ENCODE peak calls at places on chromosomes 13 and 19, in nine cellular contexts. W, V, I, Z, P, D, N, J and Q are unnamed samples.

GRCh38 chr13:114110091-114110829 is 22.2 kb downstream of the RASA3 start:
- DNase-seq in J (no peak), N (no peak), I (no peak), P (peak), W (no peak), D (peak), Z (peak), V (peak), Q (no peak)

GRCh38 chr19:46189971-46190335 is 39.6 kb upstream of the IGFL1 start:
- DNase-seq in D (no peak), N (no peak), Z (no peak), P (no peak), W (no peak), V (no peak), I (no peak), J (no peak), Q (no peak)

GRCh38 chr19:34649886-34650543 is 26.9 kb downstream of the SCGB2B2 start:
- DNase-seq in P (no peak), W (no peak), I (no peak), N (no peak), J (no peak), Z (no peak), D (no peak), V (no peak), Q (no peak)

GRCh38 chr13:82634946-82635345 is 1247.3 kb downstream of the SLITRK1 start:
- DNase-seq in N (no peak), Z (no peak), D (no peak), V (no peak), W (no peak), P (no peak), J (no peak), I (no peak), Q (no peak)

GRCh38 chr13:42804244-42804868 is 23.0 kb downstream of the FAM216B start:
- DNase-seq in V (no peak), D (peak), J (no peak), P (no peak), I (no peak), W (no peak), Z (no peak), N (no peak), Q (no peak)

GRCh38 chr13:26423634-26424033 is 133.8 kb upstream of the WASF3 start:
- DNase-seq in P (no peak), J (no peak), I (no peak), V (no peak), N (no peak), Z (no peak), D (no peak), W (no peak), Q (no peak)

GRCh38 chr19:29686285-29686805 is 21.1 kb downstream of the PLEKHF1 start:
- DNase-seq in D (no peak), I (no peak), V (no peak), W (no peak), N (no peak), Z (no peak), P (no peak), J (no peak), Q (no peak)

GRCh38 chr19:2556221-2557092 is 80.5 kb downstream of the GADD45B start:
- DNase-seq in W (no peak), Z (no peak), D (no peak), V (no peak), P (no peak), N (no peak), J (no peak), I (no peak), Q (no peak)

GRCh38 chr19:16040642-16041041 is 35.7 kb upstream of the TPM4 start:
- DNase-seq in I (no peak), V (no peak), W (no peak), P (no peak), D (no peak), N (no peak), Z (no peak), J (no peak), Q (no peak)

GRCh38 chr19:18764591-18765051 is 26.5 kb downstream of the COMP start:
- DNase-seq in D (no peak), I (no peak), J (no peak), N (no peak), W (no peak), V (no peak), P (no peak), Z (no peak), Q (no peak)

GRCh38 chr13:22210134-22210930 is 539.5 kb downstream of the FGF9 start:
- DNase-seq in N (no peak), D (no peak), J (no peak), P (no peak), V (no peak), Z (no peak), W (no peak), I (no peak), Q (no peak)

GRCh38 chr13:100212904-100213538 is 124.1 kb downstream of the PCCA start:
- DNase-seq in I (no peak), P (no peak), Z (no peak), W (no peak), D (no peak), V (no peak), N (no peak), J (no peak), Q (no peak)

GRCh38 chr19:4557971-4558941 is 1.2 kb downstream of the SEMA6B start:
- DNase-seq in I (no peak), V (peak), N (peak), Z (peak), P (no peak), J (peak), W (peak), D (no peak), Q (no peak)

GRCh38 chr13:21047591-21048282 is 13.6 kb downstream of the LATS2 start:
- DNase-seq in W (no peak), D (no peak), J (no peak), Z (no peak), P (no peak), N (no peak), I (peak), V (no peak), Q (peak)

GRCh38 chr13:24699541-24699940 is 19.3 kb downstream of the ATP12A start:
- DNase-seq in I (no peak), W (no peak), J (no peak), Z (no peak), V (no peak), D (no peak), N (no peak), P (no peak), Q (no peak)

GRCh38 chr19:47428177-47428894 is 9.0 kb upstream of the MEIS3 start:
- DNase-seq in I (peak), D (peak), J (peak), N (peak), W (peak), Z (peak), V (peak), P (peak), Q (peak)

GRCh38 chr19:41792513-41793413 is 3.6 kb upstream of the CEACAM3 start:
- DNase-seq in W (peak), V (peak), Z (peak), P (peak), N (peak), I (peak), D (peak), J (peak), Q (no peak)

GRCh38 chr19:10864538-10864899 is 6.8 kb upstream of the CARM1 start:
- DNase-seq in J (peak), W (peak), D (peak), P (no peak), V (peak), N (peak), Z (peak), I (peak), Q (peak)

GRCh38 chr13:29125145-29125933 is 305.2 kb downstream of the MTUS2 start:
- DNase-seq in V (no peak), I (no peak), P (peak), N (no peak), J (no peak), D (peak), W (no peak), Z (no peak), Q (no peak)

GRCh38 chr13:27161980-27162379 is 9.6 kb downstream of the USP12 start:
- DNase-seq in V (no peak), Z (no peak), D (no peak), N (no peak), I (no peak), P (no peak), J (no peak), W (no peak), Q (no peak)

GRCh38 chr13:113258655-113259054 is 38.4 kb upstream of the LAMP1 start:
- DNase-seq in J (peak), W (no peak), V (no peak), D (no peak), I (no peak), P (no peak), N (no peak), Z (no peak), Q (no peak)

GRCh38 chr19:913080-913748 is at the start of gene R3HDM4:
- DNase-seq in V (peak), Z (peak), N (peak), W (peak), P (peak), D (peak), I (peak), J (peak), Q (peak)

GRCh38 chr13:39279077-39279476 is 240.8 kb downstream of the NHLRC3 start:
- DNase-seq in W (no peak), I (no peak), V (no peak), D (no peak), N (no peak), J (no peak), Z (no peak), P (no peak), Q (no peak)

GRCh38 chr13:39269004-39269403 is 230.7 kb downstream of the NHLRC3 start:
- DNase-seq in J (no peak), P (no peak), D (no peak), I (no peak), V (no peak), Z (no peak), W (no peak), N (no peak), Q (no peak)

GRCh38 chr13:39269411-39269810 is 231.2 kb downstream of the NHLRC3 start:
- DNase-seq in I (no peak), N (no peak), P (no peak), V (no peak), D (no peak), J (no peak), Z (no peak), W (no peak), Q (no peak)

GRCh38 chr13:39274926-39275325 is 236.7 kb downstream of the NHLRC3 start:
- DNase-seq in W (no peak), I (no peak), J (no peak), Z (no peak), N (no peak), V (no peak), P (no peak), D (no peak), Q (no peak)

GRCh38 chr13:39273953-39274352 is 235.7 kb downstream of the NHLRC3 start:
- DNase-seq in D (peak), V (peak), N (no peak), P (no peak), W (no peak), Z (peak), J (peak), I (peak), Q (no peak)
- TF ChIP-seq CTCF in D (peak), V (no peak), N (no peak), P (peak), W (no peak), Z (peak), J (no peak), I (no peak), Q (peak)

GRCh38 chr13:61286148-61286745 is 129.4 kb downstream of the PCDH20 start:
- DNase-seq in D (peak), I (no peak), V (no peak), J (peak), N (no peak), Z (peak), P (no peak), W (no peak), Q (no peak)
- TF ChIP-seq CTCF in D (peak), I (no peak), V (no peak), J (no peak), N (peak), Z (peak), P (peak), W (no peak), Q (peak)

DNA sequence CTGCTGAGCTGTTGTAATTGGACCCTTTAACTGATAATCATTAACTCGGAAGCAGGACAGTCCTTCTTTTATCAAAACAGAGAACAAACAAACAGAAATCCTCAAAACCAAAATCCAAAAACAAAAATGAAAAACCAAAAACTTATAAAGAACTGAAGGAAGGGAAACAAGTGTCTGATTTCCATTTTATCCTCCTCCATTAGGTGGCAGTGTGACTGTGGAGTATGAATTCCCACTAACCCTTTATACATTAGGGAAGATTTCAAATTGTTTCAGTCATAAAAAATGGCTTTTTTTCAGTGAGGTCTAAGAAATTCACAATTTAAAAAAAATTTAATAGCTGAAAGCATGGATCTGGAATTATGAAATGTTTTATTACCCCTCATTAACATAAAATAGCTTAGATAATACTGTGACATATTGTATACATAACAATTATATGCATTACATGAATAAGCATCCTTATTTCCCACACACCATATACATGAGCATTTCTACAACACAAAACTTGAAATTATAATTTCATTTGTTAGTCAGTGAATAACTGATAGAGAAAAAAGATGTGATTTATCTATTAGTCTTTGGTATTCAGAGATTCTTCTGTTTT is 1074.3 kb upstream of the PCDH9 start:
- DNase-seq in P (no peak), N (no peak), D (peak), I (no peak), W (no peak), V (no peak), Z (peak), J (peak), Q (no peak)
- TF ChIP-seq CTCF in P (peak), N (peak), D (peak), I (peak), W (peak), V (no peak), Z (peak), J (no peak), Q (peak)

GRCh38 chr13:41458187-41458938 is 1.0 kb downstream of the RGCC start:
- DNase-seq in N (peak), W (no peak), D (peak), Z (peak), V (peak), I (peak), J (peak), P (peak), Q (no peak)

GRCh38 chr13:41458939-41459753 is 1.8 kb downstream of the RGCC start:
- DNase-seq in N (peak), I (peak), D (peak), Z (peak), W (no peak), P (no peak), J (peak), V (peak), Q (no peak)

GRCh38 chr13:41457589-41458186 is 338 bp downstream of the RGCC start:
- DNase-seq in P (peak), D (peak), J (peak), V (no peak), N (peak), Z (peak), W (no peak), I (peak), Q (no peak)

GRCh38 chr13:41455725-41456419 is 1.5 kb upstream of the RGCC start:
- DNase-seq in W (no peak), Z (no peak), P (no peak), N (no peak), V (no peak), J (no peak), D (no peak), I (no peak), Q (no peak)

GRCh38 chr13:41456768-41457588 is at the start of gene RGCC:
- DNase-seq in I (peak), D (peak), N (peak), V (peak), P (peak), J (peak), W (peak), Z (peak), Q (peak)
- TF ChIP-seq CTCF in I (no peak), D (no peak), N (no peak), V (no peak), P (no peak), J (no peak), W (no peak), Z (no peak), Q (no peak)

GRCh38 chr13:40992678-40993077 is 26.4 kb downstream of the ELF1 start:
- DNase-seq in Z (no peak), P (no peak), N (no peak), I (no peak), V (no peak), W (no peak), J (no peak), D (no peak), Q (no peak)
- TF ChIP-seq CTCF in Z (peak), P (peak), N (no peak), I (no peak), V (no peak), W (no peak), J (no peak), D (no peak), Q (peak)

GRCh38 chr19:12864721-12865715 is 16.2 kb downstream of the DNASE2 start:
- DNase-seq in Z (no peak), V (no peak), W (no peak), J (peak), P (no peak), N (no peak), D (no peak), I (no peak), Q (no peak)
- TF ChIP-seq CTCF in Z (no peak), V (no peak), W (no peak), J (no peak), P (no peak), N (no peak), D (no peak), I (no peak), Q (no peak)

GRCh38 chr19:17359905-17360800 is 17.0 kb downstream of the PLVAP start:
- DNase-seq in I (no peak), D (no peak), V (no peak), J (no peak), W (no peak), P (no peak), Z (no peak), N (no peak), Q (no peak)
- TF ChIP-seq CTCF in I (no peak), D (no peak), V (no peak), J (no peak), W (no peak), P (no peak), Z (no peak), N (no peak), Q (no peak)

DNA sequence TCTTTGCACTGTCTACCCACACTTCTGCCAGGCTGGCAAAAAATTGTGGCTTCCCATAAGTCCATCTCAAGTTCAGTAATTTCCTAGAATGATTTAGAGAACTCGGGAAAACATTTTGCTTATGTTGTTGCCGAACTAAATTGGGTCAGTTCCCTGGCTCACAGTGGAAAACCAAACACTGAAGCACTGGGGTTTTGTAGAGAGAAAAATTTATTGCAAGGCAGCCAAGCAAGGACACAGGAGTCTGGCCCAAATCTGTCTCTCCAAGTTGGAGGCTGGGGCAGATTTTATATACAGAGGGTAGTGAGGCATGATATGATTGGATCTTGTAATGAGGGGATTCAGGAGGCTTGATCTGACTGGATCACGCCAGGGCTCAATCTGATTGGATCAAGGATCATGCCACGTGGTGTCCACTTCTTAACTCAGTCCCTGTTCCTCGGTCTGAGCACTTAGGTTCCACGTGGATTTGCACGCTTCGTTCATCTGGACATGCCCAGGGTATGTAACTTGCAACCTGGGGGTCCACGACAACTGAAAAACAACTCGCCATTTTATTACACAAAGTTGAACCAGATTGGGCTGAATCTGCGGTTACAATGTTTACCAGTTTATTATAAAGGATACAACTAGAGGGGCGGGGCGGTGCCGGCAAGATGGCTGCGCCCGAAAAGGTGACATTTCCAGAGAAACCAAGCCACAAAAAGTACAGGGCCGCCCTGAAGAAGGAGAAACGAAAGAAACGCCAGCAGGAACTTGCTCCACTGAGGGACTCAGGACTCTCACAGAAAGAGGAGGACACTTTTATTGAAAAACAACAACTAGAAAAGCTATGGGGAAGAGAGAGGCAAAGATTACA is 7.3 kb downstream of the CD209 start:
- DNase-seq in V (no peak), D (no peak), P (no peak), N (no peak), Z (no peak), I (no peak), W (peak), J (no peak), Q (no peak)
- TF ChIP-seq CTCF in V (no peak), D (no peak), P (no peak), N (no peak), Z (no peak), I (no peak), W (no peak), J (no peak), Q (no peak)

DNA sequence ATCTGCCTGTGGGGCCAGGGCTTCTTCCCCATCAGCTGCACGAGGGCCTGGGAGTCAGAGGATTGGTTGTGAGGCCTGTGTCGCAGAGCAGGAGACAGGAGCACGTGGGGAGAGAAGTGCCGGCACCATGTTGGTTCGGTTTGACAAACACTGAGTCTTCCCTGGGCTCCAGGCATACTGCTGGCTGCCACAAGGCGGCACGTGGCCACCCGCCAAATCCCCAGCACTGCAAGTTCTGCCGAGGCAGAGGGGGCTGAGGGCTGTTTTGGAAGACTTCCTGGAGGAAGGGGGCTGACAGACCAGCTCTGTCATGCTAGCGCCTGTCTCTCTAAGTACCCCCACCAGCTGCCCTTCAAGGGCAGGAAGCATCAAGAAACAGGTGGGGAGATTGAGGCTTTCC is 9.5 kb downstream of the SHANK1 start:
- DNase-seq in P (no peak), Z (no peak), J (no peak), W (no peak), N (no peak), V (no peak), I (no peak), D (no peak), Q (no peak)
- TF ChIP-seq CTCF in P (no peak), Z (no peak), J (no peak), W (no peak), N (no peak), V (no peak), I (no peak), D (no peak), Q (no peak)

GRCh38 chr19:54172764-54173699 is at the start of gene TMC4:
- DNase-seq in D (no peak), N (no peak), Z (peak), J (peak), I (peak), P (no peak), W (no peak), V (peak), Q (no peak)
- TF ChIP-seq CTCF in D (no peak), N (no peak), Z (peak), J (peak), I (peak), P (peak), W (no peak), V (no peak), Q (no peak)